ENCODE peak calls at places on chromosomes 6 and 20, in seven cellular contexts. One of them, this sample, is unnamed.
A peak's percentile ranks its signal among the peaks of the same experiment; 100 is the strongest.

GRCh38 chr6:168221000-168221399 is 98.6 kb downstream of the DACT2 start:
- DNase-seq in GM20000: no peak
- DNase-seq in HFFc6: no peak
- DNase-seq in PC-9: no peak
- DNase-seq in H9: no peak
- DNase-seq in heart left ventricle: no peak
- DNase-seq in vagina: no peak
- DNase-seq in this sample: no peak

GRCh38 chr20:58102252-58102651 is 126.2 kb downstream of the ANKRD60 start:
- DNase-seq in GM20000: no peak
- DNase-seq in H9: no peak
- DNase-seq in HFFc6: peak; percentile 68
- DNase-seq in heart left ventricle: no peak
- DNase-seq in PC-9: peak; percentile 69
- DNase-seq in vagina: no peak
- DNase-seq in this sample: no peak

GRCh38 chr6:45587229-45588060 is 209.7 kb upstream of the SUPT3H start:
- DNase-seq in vagina: no peak
- DNase-seq in heart left ventricle: no peak
- DNase-seq in HFFc6: no peak
- DNase-seq in PC-9: peak; percentile 61
- DNase-seq in H9: no peak
- DNase-seq in GM20000: no peak
- DNase-seq in this sample: no peak

GRCh38 chr6:164069352-164070022 is 655.0 kb downstream of the QKI start:
- DNase-seq in HFFc6: no peak
- DNase-seq in heart left ventricle: peak; percentile 86
- DNase-seq in GM20000: no peak
- DNase-seq in vagina: no peak
- DNase-seq in H9: no peak
- DNase-seq in PC-9: no peak
- DNase-seq in this sample: no peak

GRCh38 chr6:154653853-154654252 is 79.4 kb upstream of the SCAF8 start:
- DNase-seq in GM20000: no peak
- DNase-seq in heart left ventricle: no peak
- DNase-seq in PC-9: no peak
- DNase-seq in H9: no peak
- DNase-seq in vagina: no peak
- DNase-seq in HFFc6: peak; percentile 58
- DNase-seq in this sample: no peak

GRCh38 chr6:119742188-119742803 is 392.7 kb upstream of the MAN1A1 start:
- DNase-seq in H9: peak; percentile 73
- DNase-seq in PC-9: no peak
- DNase-seq in vagina: no peak
- DNase-seq in HFFc6: no peak
- DNase-seq in GM20000: peak; percentile 42
- DNase-seq in heart left ventricle: peak; percentile 40
- DNase-seq in this sample: peak; percentile 44

GRCh38 chr6:36268478-36269248 is 1.2 kb upstream of the PNPLA1 start:
- DNase-seq in H9: no peak
- DNase-seq in vagina: no peak
- DNase-seq in PC-9: no peak
- DNase-seq in HFFc6: no peak
- DNase-seq in heart left ventricle: no peak
- DNase-seq in GM20000: no peak
- DNase-seq in this sample: no peak

GRCh38 chr20:34579936-34580587 is 21.5 kb downstream of the MAP1LC3A start:
- DNase-seq in heart left ventricle: no peak
- DNase-seq in H9: no peak
- DNase-seq in PC-9: peak; percentile 72
- DNase-seq in GM20000: peak; percentile 38
- DNase-seq in HFFc6: peak; percentile 50
- DNase-seq in vagina: no peak
- DNase-seq in this sample: no peak

GRCh38 chr6:11346516-11346915 is 114.0 kb upstream of the NEDD9 start:
- DNase-seq in heart left ventricle: no peak
- DNase-seq in H9: no peak
- DNase-seq in PC-9: no peak
- DNase-seq in vagina: no peak
- DNase-seq in HFFc6: no peak
- DNase-seq in GM20000: no peak
- DNase-seq in this sample: no peak

GRCh38 chr6:36755435-36756348 is 58.1 kb downstream of the RAB44 start:
- DNase-seq in HFFc6: peak; percentile 70
- DNase-seq in GM20000: peak; percentile 72
- DNase-seq in heart left ventricle: no peak
- DNase-seq in vagina: no peak
- DNase-seq in H9: no peak
- DNase-seq in PC-9: peak; percentile 77
- DNase-seq in this sample: peak; percentile 51

GRCh38 chr6:74891358-74891811 is 314.5 kb downstream of the COL12A1 start:
- DNase-seq in HFFc6: no peak
- DNase-seq in heart left ventricle: peak; percentile 22
- DNase-seq in GM20000: no peak
- DNase-seq in PC-9: no peak
- DNase-seq in vagina: no peak
- DNase-seq in H9: no peak
- DNase-seq in this sample: no peak

GRCh38 chr20:26276811-26277210 is 580.2 kb upstream of the ZNF337 start:
- DNase-seq in heart left ventricle: no peak
- DNase-seq in PC-9: no peak
- DNase-seq in GM20000: no peak
- DNase-seq in vagina: no peak
- DNase-seq in H9: peak; percentile 40
- DNase-seq in HFFc6: no peak
- DNase-seq in this sample: no peak

GRCh38 chr6:52995913-52996685 is 1.0 kb upstream of the GSTA4 start:
- DNase-seq in heart left ventricle: peak; percentile 46
- DNase-seq in HFFc6: peak; percentile 10
- DNase-seq in GM20000: no peak
- DNase-seq in vagina: no peak
- DNase-seq in H9: peak; percentile 74
- DNase-seq in PC-9: peak; percentile 74
- DNase-seq in this sample: peak; percentile 27

GRCh38 chr6:12420626-12421025 is 130.5 kb downstream of the EDN1 start:
- DNase-seq in PC-9: no peak
- DNase-seq in heart left ventricle: no peak
- DNase-seq in HFFc6: no peak
- DNase-seq in GM20000: no peak
- DNase-seq in H9: no peak
- DNase-seq in vagina: no peak
- DNase-seq in this sample: no peak

GRCh38 chr20:63061701-63062100 is 54.9 kb upstream of the BHLHE23 start:
- DNase-seq in GM20000: no peak
- DNase-seq in HFFc6: no peak
- DNase-seq in heart left ventricle: no peak
- DNase-seq in vagina: no peak
- DNase-seq in H9: peak; percentile 16
- DNase-seq in PC-9: no peak
- DNase-seq in this sample: no peak

GRCh38 chr20:41654884-41655283 is 36.7 kb upstream of the CHD6 start:
- DNase-seq in H9: peak; percentile 63
- DNase-seq in PC-9: no peak
- DNase-seq in GM20000: peak; percentile 24
- DNase-seq in HFFc6: no peak
- DNase-seq in vagina: no peak
- DNase-seq in heart left ventricle: no peak
- DNase-seq in this sample: no peak

GRCh38 chr6:145241039-145241438 is 494.3 kb downstream of the EPM2A start:
- DNase-seq in heart left ventricle: no peak
- DNase-seq in HFFc6: peak; percentile 62
- DNase-seq in PC-9: peak; percentile 36
- DNase-seq in H9: no peak
- DNase-seq in GM20000: no peak
- DNase-seq in vagina: no peak
- DNase-seq in this sample: no peak

GRCh38 chr20:15199698-15200097 is 862.3 kb upstream of the FLRT3 start:
- DNase-seq in GM20000: peak; percentile 18
- DNase-seq in HFFc6: no peak
- DNase-seq in H9: no peak
- DNase-seq in PC-9: no peak
- DNase-seq in vagina: no peak
- DNase-seq in heart left ventricle: no peak
- DNase-seq in this sample: no peak

GRCh38 chr6:128339635-128340436 is 180.6 kb downstream of the PTPRK start:
- DNase-seq in GM20000: no peak
- DNase-seq in PC-9: no peak
- DNase-seq in HFFc6: no peak
- DNase-seq in H9: no peak
- DNase-seq in heart left ventricle: no peak
- DNase-seq in vagina: no peak
- DNase-seq in this sample: no peak

GRCh38 chr20:33441142-33441955 is 2.2 kb downstream of the SNTA1 start:
- DNase-seq in H9: no peak
- DNase-seq in heart left ventricle: peak; percentile 47
- DNase-seq in GM20000: no peak
- DNase-seq in vagina: no peak
- DNase-seq in HFFc6: no peak
- DNase-seq in PC-9: no peak
- DNase-seq in this sample: no peak

DNA sequence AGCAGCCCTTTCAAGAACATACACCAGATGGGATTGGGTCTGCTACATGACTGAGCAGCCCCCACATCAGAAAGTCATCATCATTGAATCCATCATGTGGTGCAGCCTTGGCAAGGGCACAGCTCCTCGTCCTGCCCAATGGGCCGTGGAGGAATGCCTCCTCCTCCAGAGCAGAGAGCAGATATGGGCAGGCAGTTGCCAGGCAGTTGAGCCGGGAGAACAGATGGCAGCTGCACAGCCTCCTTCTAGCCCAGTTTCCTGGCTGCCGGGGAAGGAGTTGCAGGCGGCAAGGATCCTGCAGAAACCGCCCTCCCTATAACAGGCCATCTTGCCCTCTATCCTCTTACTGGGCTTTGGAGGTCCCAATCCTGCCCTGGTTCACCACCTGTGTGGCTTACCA is 11.9 kb upstream of the ZFAND3 start:
- DNase-seq in GM20000: no peak
- DNase-seq in HFFc6: no peak
- DNase-seq in heart left ventricle: no peak
- DNase-seq in H9: peak; percentile 52
- DNase-seq in vagina: no peak
- DNase-seq in PC-9: no peak
- DNase-seq in this sample: no peak
- TF ChIP-seq CTCF in GM20000: no peak
- TF ChIP-seq CTCF in HFFc6: no peak
- TF ChIP-seq CTCF in heart left ventricle: no peak
- TF ChIP-seq CTCF in H9: peak; percentile 19
- TF ChIP-seq CTCF in vagina: no peak
- TF ChIP-seq CTCF in PC-9: no peak
- TF ChIP-seq CTCF in this sample: no peak

DNA sequence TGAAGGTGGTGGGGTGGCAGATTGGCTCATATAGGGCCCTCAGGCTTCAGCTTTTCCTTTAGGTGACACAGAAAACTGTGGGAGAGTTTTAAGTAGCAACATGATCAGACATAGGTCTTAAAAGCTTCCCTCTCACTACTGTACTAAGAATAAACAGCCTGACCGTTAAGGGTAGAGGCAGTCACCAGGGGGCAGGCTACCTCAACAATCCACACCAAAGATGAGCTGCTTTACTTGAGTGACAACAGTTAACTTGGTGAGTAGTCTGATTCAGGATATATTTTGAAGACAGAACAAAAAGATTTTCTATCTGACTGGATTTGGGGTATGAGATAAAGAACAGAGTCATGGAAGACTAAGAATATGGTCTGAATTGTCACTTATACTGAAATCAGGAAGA is 193.1 kb upstream of the SHLD1 start:
- DNase-seq in PC-9: peak; percentile 48
- DNase-seq in heart left ventricle: peak; percentile 37
- DNase-seq in GM20000: peak; percentile 36
- DNase-seq in vagina: no peak
- DNase-seq in HFFc6: peak; percentile 36
- DNase-seq in H9: peak; percentile 66
- DNase-seq in this sample: no peak
- TF ChIP-seq CTCF in PC-9: peak; percentile 78
- TF ChIP-seq CTCF in heart left ventricle: peak; percentile 34
- TF ChIP-seq CTCF in GM20000: no peak
- TF ChIP-seq CTCF in vagina: no peak
- TF ChIP-seq CTCF in HFFc6: peak; percentile 82
- TF ChIP-seq CTCF in H9: peak; percentile 84
- TF ChIP-seq CTCF in this sample: no peak

GRCh38 chr6:105835373-105835772 is 250.8 kb upstream of the PRDM1 start:
- DNase-seq in GM20000: no peak
- DNase-seq in H9: peak; percentile 76
- DNase-seq in HFFc6: peak; percentile 6
- DNase-seq in PC-9: no peak
- DNase-seq in vagina: no peak
- DNase-seq in heart left ventricle: no peak
- DNase-seq in this sample: no peak
- TF ChIP-seq CTCF in GM20000: no peak
- TF ChIP-seq CTCF in H9: peak; percentile 82
- TF ChIP-seq CTCF in HFFc6: peak; percentile 70
- TF ChIP-seq CTCF in PC-9: peak; percentile 45
- TF ChIP-seq CTCF in vagina: no peak
- TF ChIP-seq CTCF in heart left ventricle: peak; percentile 8
- TF ChIP-seq CTCF in this sample: no peak

GRCh38 chr6:97591955-97592354 is 308.9 kb upstream of the MMS22L start:
- DNase-seq in HFFc6: no peak
- DNase-seq in vagina: no peak
- DNase-seq in GM20000: no peak
- DNase-seq in PC-9: no peak
- DNase-seq in heart left ventricle: no peak
- DNase-seq in H9: peak; percentile 77
- DNase-seq in this sample: no peak

GRCh38 chr6:97586344-97586743 is 303.3 kb upstream of the MMS22L start:
- DNase-seq in HFFc6: no peak
- DNase-seq in heart left ventricle: no peak
- DNase-seq in GM20000: peak; percentile 16
- DNase-seq in PC-9: no peak
- DNase-seq in H9: no peak
- DNase-seq in vagina: no peak
- DNase-seq in this sample: no peak
- TF ChIP-seq CTCF in HFFc6: no peak
- TF ChIP-seq CTCF in heart left ventricle: no peak
- TF ChIP-seq CTCF in GM20000: no peak
- TF ChIP-seq CTCF in PC-9: no peak
- TF ChIP-seq CTCF in H9: peak; percentile 60
- TF ChIP-seq CTCF in vagina: no peak
- TF ChIP-seq CTCF in this sample: no peak

GRCh38 chr6:111482236-111482958 is 621 bp downstream of the REV3L start:
- DNase-seq in vagina: no peak
- DNase-seq in heart left ventricle: peak; percentile 57
- DNase-seq in GM20000: peak; percentile 52
- DNase-seq in H9: no peak
- DNase-seq in PC-9: no peak
- DNase-seq in HFFc6: peak; percentile 37
- DNase-seq in this sample: peak; percentile 60
- TF ChIP-seq CTCF in vagina: no peak
- TF ChIP-seq CTCF in heart left ventricle: no peak
- TF ChIP-seq CTCF in GM20000: no peak
- TF ChIP-seq CTCF in H9: no peak
- TF ChIP-seq CTCF in PC-9: no peak
- TF ChIP-seq CTCF in HFFc6: peak; percentile 11
- TF ChIP-seq CTCF in this sample: no peak

GRCh38 chr6:124684621-124685020 is 277.6 kb upstream of the RNF217 start:
- DNase-seq in H9: no peak
- DNase-seq in GM20000: no peak
- DNase-seq in HFFc6: no peak
- DNase-seq in PC-9: no peak
- DNase-seq in heart left ventricle: no peak
- DNase-seq in vagina: no peak
- DNase-seq in this sample: no peak
- TF ChIP-seq CTCF in H9: no peak
- TF ChIP-seq CTCF in GM20000: no peak
- TF ChIP-seq CTCF in HFFc6: no peak
- TF ChIP-seq CTCF in PC-9: no peak
- TF ChIP-seq CTCF in heart left ventricle: no peak
- TF ChIP-seq CTCF in vagina: no peak
- TF ChIP-seq CTCF in this sample: no peak

This sample was measured in activated B cell treated with CpG ODN at 0.5 μM for 24 hours.